ENCODE peak calls at places on chromosomes 1 and 21, in four cellular contexts. E is MV-4-11, G is memory B cell, X is cardiac muscle cell. V is an unnamed sample.

GRCh38 chr1:25068829-25069228 is 138.8 kb upstream of the RUNX3 start:
- DNase-seq in G (no peak), X (no peak), E (no peak), V (no peak)

GRCh38 chr1:187842406-187843165 is 1013.8 kb downstream of the PLA2G4A start:
- DNase-seq in X (no peak), E (no peak), G (no peak), V (no peak)

GRCh38 chr1:234544094-234544579 is 65.2 kb upstream of the TARBP1 start:
- DNase-seq in X (peak; percentile 96), G (no peak), E (no peak), V (peak; percentile 95)

GRCh38 chr1:205510951-205511330 is 6.5 kb downstream of the CDK18 start:
- DNase-seq in E (no peak), X (no peak), G (no peak), V (no peak)

GRCh38 chr1:109886827-109887226 is 23.8 kb upstream of the CSF1 start:
- DNase-seq in X (no peak), G (peak; percentile 36), E (peak; percentile 90), V (no peak)

GRCh38 chr1:4655674-4656532 is 1.5 kb downstream of the AJAP1 start:
- DNase-seq in X (peak; percentile 61), G (no peak), E (peak; percentile 71), V (peak; percentile 5)

GRCh38 chr21:32442566-32443318 is 30.2 kb downstream of the EVA1C start:
- DNase-seq in G (no peak), X (no peak), E (no peak), V (no peak)

GRCh38 chr1:30106125-30106524 is 617.3 kb downstream of the MATN1 start:
- DNase-seq in X (peak; percentile 61), G (no peak), E (peak; percentile 13), V (no peak)

GRCh38 chr1:64581786-64582185 is 111.9 kb downstream of the CACHD1 start:
- DNase-seq in G (no peak), E (no peak), X (no peak), V (no peak)

GRCh38 chr1:53696578-53696977 is 42.4 kb downstream of the GLIS1 start:
- DNase-seq in G (no peak), E (no peak), X (no peak), V (no peak)

GRCh38 chr1:27119270-27119618 is 35.7 kb downstream of the SLC9A1 start:
- DNase-seq in G (no peak), X (no peak), E (no peak), V (no peak)

GRCh38 chr21:29335720-29336119 is 37.0 kb downstream of the BACH1 start:
- DNase-seq in E (no peak), X (no peak), G (no peak), V (no peak)

GRCh38 chr1:40625076-40625475 is 40.4 kb downstream of the RIMS3 start:
- DNase-seq in E (no peak), X (peak; percentile 15), G (no peak), V (no peak)

GRCh38 chr1:231612393-231613089 is 14.0 kb upstream of the DISC1 start:
- DNase-seq in G (peak; percentile 35), X (no peak), E (peak; percentile 97), V (no peak)

GRCh38 chr1:30008998-30009657 is 714.3 kb downstream of the MATN1 start:
- DNase-seq in G (no peak), X (no peak), E (no peak), V (peak; percentile 4)

GRCh38 chr1:109443476-109443875 is 17.2 kb upstream of the PSMA5 start:
- DNase-seq in E (no peak), G (no peak), X (peak; percentile 21), V (no peak)